ENCODE peak calls at places on chromosome 4, in ten cellular contexts. One of them, this sample, is unnamed.

GRCh38 chr4:88759039-88759631 is 61.5 kb upstream of the NAP1L5 start:
- DNase-seq in heart left ventricle: no peak
- DNase-seq in vagina: no peak
- DNase-seq in ovary: no peak
- DNase-seq in IMR-90: peak; percentile 64
- DNase-seq in transverse colon: no peak
- DNase-seq in spleen: no peak
- DNase-seq in breast epithelium: no peak
- DNase-seq in K562: peak; percentile 50
- DNase-seq in sigmoid colon: no peak
- DNase-seq in this sample: no peak

GRCh38 chr4:107897823-107898222 is 33.5 kb upstream of the CYP2U1 start:
- DNase-seq in heart left ventricle: no peak
- DNase-seq in vagina: no peak
- DNase-seq in ovary: no peak
- DNase-seq in IMR-90: no peak
- DNase-seq in transverse colon: no peak
- DNase-seq in spleen: no peak
- DNase-seq in breast epithelium: no peak
- DNase-seq in K562: no peak
- DNase-seq in sigmoid colon: no peak
- DNase-seq in this sample: no peak

GRCh38 chr4:5676763-5677162 is 31.6 kb downstream of the EVC2 start:
- DNase-seq in heart left ventricle: no peak
- DNase-seq in vagina: no peak
- DNase-seq in ovary: no peak
- DNase-seq in IMR-90: no peak
- DNase-seq in transverse colon: no peak
- DNase-seq in spleen: no peak
- DNase-seq in breast epithelium: no peak
- DNase-seq in K562: no peak
- DNase-seq in sigmoid colon: no peak
- DNase-seq in this sample: no peak

GRCh38 chr4:155338196-155338595 is 38.6 kb downstream of the MAP9 start:
- DNase-seq in heart left ventricle: no peak
- DNase-seq in vagina: no peak
- DNase-seq in ovary: no peak
- DNase-seq in IMR-90: no peak
- DNase-seq in transverse colon: no peak
- DNase-seq in spleen: no peak
- DNase-seq in breast epithelium: no peak
- DNase-seq in K562: no peak
- DNase-seq in sigmoid colon: no peak
- DNase-seq in this sample: no peak

GRCh38 chr4:155658665-155659064 is 8.0 kb upstream of the GUCY1A1 start:
- DNase-seq in heart left ventricle: no peak
- DNase-seq in vagina: no peak
- DNase-seq in ovary: no peak
- DNase-seq in IMR-90: no peak
- DNase-seq in transverse colon: no peak
- DNase-seq in spleen: no peak
- DNase-seq in breast epithelium: no peak
- DNase-seq in K562: no peak
- DNase-seq in sigmoid colon: no peak
- DNase-seq in this sample: no peak

GRCh38 chr4:91207535-91207934 is 1080.3 kb downstream of the CCSER1 start:
- DNase-seq in heart left ventricle: no peak
- DNase-seq in vagina: no peak
- DNase-seq in ovary: no peak
- DNase-seq in IMR-90: no peak
- DNase-seq in transverse colon: no peak
- DNase-seq in spleen: no peak
- DNase-seq in breast epithelium: no peak
- DNase-seq in K562: no peak
- DNase-seq in sigmoid colon: no peak
- DNase-seq in this sample: no peak

GRCh38 chr4:116358633-116359222 is 726.6 kb downstream of the TRAM1L1 start:
- DNase-seq in heart left ventricle: no peak
- DNase-seq in vagina: no peak
- DNase-seq in ovary: no peak
- DNase-seq in IMR-90: peak; percentile 43
- DNase-seq in transverse colon: peak; percentile 66
- DNase-seq in spleen: no peak
- DNase-seq in breast epithelium: no peak
- DNase-seq in K562: peak; percentile 69
- DNase-seq in sigmoid colon: no peak
- DNase-seq in this sample: peak; percentile 7

GRCh38 chr4:123107444-123108252 is 185.3 kb upstream of the NUDT6 start:
- DNase-seq in heart left ventricle: peak; percentile 20
- DNase-seq in vagina: no peak
- DNase-seq in ovary: no peak
- DNase-seq in IMR-90: no peak
- DNase-seq in transverse colon: no peak
- DNase-seq in spleen: peak; percentile 59
- DNase-seq in breast epithelium: no peak
- DNase-seq in K562: no peak
- DNase-seq in sigmoid colon: no peak
- DNase-seq in this sample: no peak

DNA sequence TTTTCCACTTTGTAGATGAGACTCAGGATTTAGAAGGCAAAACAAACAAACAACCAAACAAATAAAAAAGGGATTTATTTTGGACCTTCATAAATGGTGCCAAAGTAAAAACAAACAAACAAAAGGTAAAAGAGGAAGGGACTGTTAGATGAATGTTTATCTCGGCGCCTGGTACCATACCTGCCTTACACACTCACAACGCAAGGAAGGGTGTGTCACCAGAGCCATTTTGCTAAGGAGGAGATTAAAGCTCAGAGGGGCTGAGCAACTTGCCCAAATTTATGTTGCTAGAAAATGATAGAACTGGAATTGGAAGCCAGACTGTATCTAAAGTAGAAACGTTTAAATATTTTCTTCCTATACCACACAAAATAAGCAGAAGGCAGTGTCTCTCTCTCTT is 29.5 kb upstream of the BOD1L1 start:
- DNase-seq in heart left ventricle: no peak
- DNase-seq in vagina: no peak
- DNase-seq in ovary: no peak
- DNase-seq in IMR-90: no peak
- DNase-seq in transverse colon: no peak
- DNase-seq in spleen: no peak
- DNase-seq in breast epithelium: no peak
- DNase-seq in K562: no peak
- DNase-seq in sigmoid colon: no peak
- DNase-seq in this sample: no peak
- H3K4me3 ChIP-seq in heart left ventricle: no peak overlapping the region
- H3K4me3 ChIP-seq in vagina: no peak overlapping the region
- H3K4me3 ChIP-seq in ovary: no peak overlapping the region
- H3K4me3 ChIP-seq in IMR-90: peak overlapping the region; percentile 44
- H3K4me3 ChIP-seq in transverse colon: no peak overlapping the region
- H3K4me3 ChIP-seq in spleen: peak overlapping the region; percentile 37
- H3K4me3 ChIP-seq in breast epithelium: peak overlapping the region; percentile 43
- H3K4me3 ChIP-seq in K562: no peak overlapping the region
- H3K4me3 ChIP-seq in sigmoid colon: no peak overlapping the region
- H3K4me3 ChIP-seq in this sample: peak overlapping the region; percentile 32

GRCh38 chr4:113073614-113074013 is 24.2 kb downstream of the ANK2 start:
- DNase-seq in heart left ventricle: no peak
- DNase-seq in vagina: no peak
- DNase-seq in ovary: no peak
- DNase-seq in IMR-90: no peak
- DNase-seq in transverse colon: no peak
- DNase-seq in spleen: no peak
- DNase-seq in breast epithelium: no peak
- DNase-seq in K562: no peak
- DNase-seq in sigmoid colon: no peak
- DNase-seq in this sample: no peak
- TF ChIP-seq POLR2A in heart left ventricle: no peak
- TF ChIP-seq POLR2A in vagina: no peak
- TF ChIP-seq POLR2A in ovary: no peak
- TF ChIP-seq POLR2A in IMR-90: no peak
- TF ChIP-seq POLR2A in transverse colon: no peak
- TF ChIP-seq POLR2A in spleen: no peak
- TF ChIP-seq POLR2A in breast epithelium: no peak
- TF ChIP-seq POLR2A in K562: no peak
- TF ChIP-seq POLR2A in sigmoid colon: no peak
- TF ChIP-seq POLR2A in this sample: no peak

DNA sequence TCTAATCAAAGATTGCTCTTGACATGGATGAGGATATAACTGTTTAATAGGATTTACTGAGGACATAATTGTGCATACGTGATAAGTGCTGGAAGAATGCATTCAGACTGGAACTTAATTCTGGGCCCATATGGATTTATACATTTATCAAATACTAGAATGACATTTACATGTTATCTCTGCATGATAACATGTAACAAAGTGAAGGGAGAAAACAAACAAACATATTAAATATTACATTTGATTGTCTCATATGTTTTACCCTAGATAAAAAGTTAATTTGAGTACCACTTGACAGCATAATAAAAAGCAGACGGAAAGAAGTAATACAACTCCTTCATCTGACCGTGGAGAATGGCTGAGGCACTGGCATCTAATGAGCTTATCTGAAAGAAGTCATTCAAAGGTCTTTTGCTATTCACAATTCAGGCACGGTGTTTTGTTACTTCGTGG is 297.8 kb downstream of the PPP3CA start:
- DNase-seq in heart left ventricle: no peak
- DNase-seq in vagina: no peak
- DNase-seq in ovary: no peak
- DNase-seq in IMR-90: no peak
- DNase-seq in transverse colon: no peak
- DNase-seq in spleen: no peak
- DNase-seq in breast epithelium: no peak
- DNase-seq in K562: no peak
- DNase-seq in sigmoid colon: no peak
- DNase-seq in this sample: no peak
- H3K4me1 ChIP-seq in heart left ventricle: no peaks in the 10 kb centered on the region
- H3K4me1 ChIP-seq in vagina: no peaks in the 10 kb centered on the region
- H3K4me1 ChIP-seq in ovary: no peaks in the 10 kb centered on the region
- H3K4me1 ChIP-seq in IMR-90: no peaks in the 10 kb centered on the region
- H3K4me1 ChIP-seq in transverse colon: no peaks in the 10 kb centered on the region
- H3K4me1 ChIP-seq in spleen: no peaks in the 10 kb centered on the region
- H3K4me1 ChIP-seq in breast epithelium: no peaks in the 10 kb centered on the region
- H3K4me1 ChIP-seq in K562: no peaks in the 10 kb centered on the region
- H3K4me1 ChIP-seq in sigmoid colon: no peaks in the 10 kb centered on the region
- H3K4me1 ChIP-seq in this sample: peaks cover 31% of the 10 kb centered on the region

DNA sequence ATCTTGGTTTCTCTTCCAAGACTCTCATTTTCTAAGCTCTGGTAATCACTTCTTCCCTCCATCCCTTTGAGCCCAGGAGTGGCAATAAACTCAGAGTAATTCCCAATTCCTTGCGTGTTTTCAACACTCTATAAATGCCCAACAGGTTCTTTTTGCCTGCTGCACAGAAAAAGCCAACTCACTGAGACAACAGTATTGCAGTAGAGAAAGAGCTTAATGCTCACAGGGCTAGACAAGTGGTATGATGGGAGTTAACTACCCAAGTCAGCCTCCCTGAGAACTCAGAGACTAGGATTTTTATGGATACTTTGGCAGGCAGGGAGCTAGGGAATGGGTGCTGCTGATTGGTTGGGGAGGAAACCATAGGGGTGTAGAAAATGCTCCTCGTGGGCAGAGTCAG is 103.4 kb downstream of the MTNR1A start:
- DNase-seq in heart left ventricle: no peak
- DNase-seq in vagina: no peak
- DNase-seq in ovary: no peak
- DNase-seq in IMR-90: no peak
- DNase-seq in transverse colon: no peak
- DNase-seq in spleen: no peak
- DNase-seq in breast epithelium: no peak
- DNase-seq in K562: no peak
- DNase-seq in sigmoid colon: no peak
- DNase-seq in this sample: no peak
- H3K4me3 ChIP-seq in heart left ventricle: no peak overlapping the region
- H3K4me3 ChIP-seq in vagina: no peak overlapping the region
- H3K4me3 ChIP-seq in ovary: no peak overlapping the region
- H3K4me3 ChIP-seq in IMR-90: no peak overlapping the region
- H3K4me3 ChIP-seq in transverse colon: no peak overlapping the region
- H3K4me3 ChIP-seq in spleen: no peak overlapping the region
- H3K4me3 ChIP-seq in breast epithelium: no peak overlapping the region
- H3K4me3 ChIP-seq in K562: no peak overlapping the region
- H3K4me3 ChIP-seq in sigmoid colon: no peak overlapping the region
- H3K4me3 ChIP-seq in this sample: no peak overlapping the region

GRCh38 chr4:109702950-109703663 is at the start of gene CASP6:
- DNase-seq in heart left ventricle: peak; percentile 87
- DNase-seq in vagina: peak; percentile 90
- DNase-seq in ovary: peak; percentile 83
- DNase-seq in IMR-90: peak; percentile 66
- DNase-seq in transverse colon: peak; percentile 93
- DNase-seq in spleen: peak; percentile 95
- DNase-seq in breast epithelium: peak; percentile 68
- DNase-seq in K562: peak; percentile 88
- DNase-seq in sigmoid colon: peak; percentile 91
- DNase-seq in this sample: peak; percentile 63
- TF ChIP-seq POLR2A in heart left ventricle: no peak
- TF ChIP-seq POLR2A in vagina: no peak
- TF ChIP-seq POLR2A in ovary: no peak
- TF ChIP-seq POLR2A in IMR-90: no peak
- TF ChIP-seq POLR2A in transverse colon: peak; percentile 87
- TF ChIP-seq POLR2A in spleen: no peak
- TF ChIP-seq POLR2A in breast epithelium: no peak
- TF ChIP-seq POLR2A in K562: peak; percentile 81
- TF ChIP-seq POLR2A in sigmoid colon: peak; percentile 55
- TF ChIP-seq POLR2A in this sample: peak; percentile 27

GRCh38 chr4:98448923-98449322 is 187.7 kb downstream of the RAP1GDS1 start:
- DNase-seq in heart left ventricle: no peak
- DNase-seq in vagina: no peak
- DNase-seq in ovary: no peak
- DNase-seq in IMR-90: no peak
- DNase-seq in transverse colon: peak; percentile 33
- DNase-seq in spleen: peak; percentile 87
- DNase-seq in breast epithelium: no peak
- DNase-seq in K562: no peak
- DNase-seq in sigmoid colon: no peak
- DNase-seq in this sample: peak; percentile 30
- H3K4me1 ChIP-seq in heart left ventricle: no peaks in the 10 kb centered on the region
- H3K4me1 ChIP-seq in vagina: no peaks in the 10 kb centered on the region
- H3K4me1 ChIP-seq in ovary: no peaks in the 10 kb centered on the region
- H3K4me1 ChIP-seq in IMR-90: peaks cover 3% of the 10 kb centered on the region
- H3K4me1 ChIP-seq in transverse colon: peaks cover 5% of the 10 kb centered on the region
- H3K4me1 ChIP-seq in spleen: peaks cover 21% of the 10 kb centered on the region
- H3K4me1 ChIP-seq in breast epithelium: no peaks in the 10 kb centered on the region
- H3K4me1 ChIP-seq in K562: no peaks in the 10 kb centered on the region
- H3K4me1 ChIP-seq in sigmoid colon: no peaks in the 10 kb centered on the region
- H3K4me1 ChIP-seq in this sample: no peaks in the 10 kb centered on the region